ENCODE peak calls at places on chromosomes 12 and 14, in five cellular contexts. Y, H, E, F and P are unnamed samples.

GRCh38 chr14:22047105-22047504 is 373.5 kb upstream of the OR4E1 start:
- DNase-seq in Y (no peak), H (no peak), E (no peak), F (no peak), P (peak; percentile 21)

GRCh38 chr12:123389560-123390351 is 5.8 kb downstream of the KMT5A start:
- DNase-seq in Y (no peak), H (peak; percentile 56), E (peak; percentile 26), F (peak; percentile 75), P (peak; percentile 28)

GRCh38 chr14:75981826-75982723 is at the start of gene TGFB3:
- DNase-seq in Y (no peak), H (peak; percentile 84), E (peak; percentile 96), F (peak; percentile 93), P (peak; percentile 83)

GRCh38 chr14:35366048-35366428 is 38.5 kb downstream of the NFKBIA start:
- DNase-seq in Y (no peak), H (no peak), E (peak; percentile 54), F (peak; percentile 83), P (no peak)

GRCh38 chr12:110498984-110499706 is 2.8 kb downstream of the VPS29 start:
- DNase-seq in Y (no peak), H (no peak), E (no peak), F (no peak), P (no peak)

GRCh38 chr14:88775532-88775931 is 17.2 kb downstream of the EML5 start:
- DNase-seq in Y (no peak), H (no peak), E (no peak), F (no peak), P (no peak)

GRCh38 chr12:62603811-62604098 is 137.1 kb downstream of the MON2 start:
- DNase-seq in Y (no peak), H (no peak), E (no peak), F (no peak), P (no peak)

GRCh38 chr12:28367326-28367725 is 177.1 kb downstream of the CCDC91 start:
- DNase-seq in Y (no peak), H (no peak), E (no peak), F (no peak), P (no peak)

GRCh38 chr12:116677202-116677651 is 60.6 kb downstream of the SPRING1 start:
- DNase-seq in Y (peak; percentile 45), H (no peak), E (no peak), F (no peak), P (no peak)

GRCh38 chr14:103196716-103197115 is 73.5 kb downstream of the TNFAIP2 start:
- DNase-seq in Y (no peak), H (no peak), E (no peak), F (no peak), P (no peak)

GRCh38 chr12:26264215-26264838 is 69.0 kb downstream of the SSPN start:
- DNase-seq in Y (no peak), H (no peak), E (no peak), F (no peak), P (no peak)

GRCh38 chr12:124759841-124760508 is 103.7 kb downstream of the SCARB1 start:
- DNase-seq in Y (no peak), H (peak; percentile 59), E (no peak), F (no peak), P (no peak)

GRCh38 chr12:124756730-124757129 is 106.9 kb downstream of the SCARB1 start:
- DNase-seq in Y (no peak), H (no peak), E (no peak), F (no peak), P (no peak)

GRCh38 chr12:124757329-124757728 is 106.3 kb downstream of the SCARB1 start:
- DNase-seq in Y (no peak), H (no peak), E (no peak), F (no peak), P (no peak)

GRCh38 chr12:124760548-124760947 is 103.1 kb downstream of the SCARB1 start:
- DNase-seq in Y (no peak), H (no peak), E (no peak), F (no peak), P (no peak)

DNA sequence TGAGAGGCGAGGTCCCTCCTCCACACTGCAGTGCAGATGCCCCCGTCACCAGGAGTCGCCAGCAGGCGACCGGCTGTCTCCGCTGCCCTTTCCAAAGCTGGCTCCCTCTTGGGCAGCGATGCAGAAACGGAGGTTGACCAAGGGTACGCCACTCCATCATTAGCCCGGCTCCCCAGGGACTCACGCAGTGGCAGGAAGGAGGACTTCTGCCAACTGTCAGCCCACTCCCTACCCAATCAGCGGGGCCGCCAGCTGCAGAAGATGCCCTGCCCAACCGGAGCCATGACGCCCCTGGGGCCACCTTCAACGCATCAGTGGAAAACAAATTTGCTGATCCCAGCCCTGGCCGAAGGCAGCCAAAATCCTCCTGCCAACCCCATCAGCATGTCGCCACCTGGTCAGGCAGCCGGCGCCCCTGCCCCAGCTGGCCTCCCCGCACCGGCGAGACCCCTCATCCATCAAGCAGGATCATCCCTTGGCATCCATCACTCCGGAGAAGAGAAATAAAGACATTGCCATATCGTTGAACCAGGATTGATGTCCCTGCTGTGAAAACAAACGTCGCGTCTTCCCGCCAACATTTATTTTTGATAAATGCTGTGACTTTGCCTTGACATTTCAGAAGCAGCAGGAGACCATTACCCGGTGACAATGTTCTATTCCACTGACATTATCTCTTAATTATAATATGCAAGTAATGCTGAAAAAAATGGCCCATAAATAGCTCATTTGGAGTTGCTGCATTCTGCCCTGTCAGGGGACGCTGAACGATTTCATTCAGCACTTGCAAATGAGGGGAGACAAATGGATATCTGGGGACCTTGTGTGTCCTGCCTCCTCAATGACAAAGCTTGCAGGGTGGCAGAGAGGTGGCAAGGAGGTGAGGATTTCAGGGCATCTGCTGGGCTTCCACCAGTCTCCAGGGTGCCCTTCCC is 105.1 kb downstream of the SCARB1 start:
- DNase-seq in Y (no peak), H (no peak), E (no peak), F (peak; percentile 73), P (no peak)
- TF ChIP-seq CTCF in Y (no peak), H (no peak), E (no peak), F (no peak), P (no peak)

GRCh38 chr14:31297112-31297511 is 89.5 kb upstream of the HECTD1 start:
- DNase-seq in Y (no peak), H (no peak), E (no peak), F (no peak), P (no peak)

GRCh38 chr14:31300883-31301282 is 93.3 kb upstream of the HECTD1 start:
- DNase-seq in Y (no peak), H (no peak), E (no peak), F (no peak), P (no peak)

GRCh38 chr14:31297701-31298344 is 90.2 kb upstream of the HECTD1 start:
- DNase-seq in Y (no peak), H (no peak), E (peak; percentile 41), F (no peak), P (no peak)

GRCh38 chr14:31303654-31304053 is 96.1 kb upstream of the HECTD1 start:
- DNase-seq in Y (no peak), H (no peak), E (no peak), F (no peak), P (no peak)

GRCh38 chr14:31300296-31300695 is 92.7 kb upstream of the HECTD1 start:
- DNase-seq in Y (no peak), H (no peak), E (no peak), F (no peak), P (no peak)
- TF ChIP-seq CTCF in Y (no peak), H (no peak), E (no peak), F (no peak), P (no peak)

DNA sequence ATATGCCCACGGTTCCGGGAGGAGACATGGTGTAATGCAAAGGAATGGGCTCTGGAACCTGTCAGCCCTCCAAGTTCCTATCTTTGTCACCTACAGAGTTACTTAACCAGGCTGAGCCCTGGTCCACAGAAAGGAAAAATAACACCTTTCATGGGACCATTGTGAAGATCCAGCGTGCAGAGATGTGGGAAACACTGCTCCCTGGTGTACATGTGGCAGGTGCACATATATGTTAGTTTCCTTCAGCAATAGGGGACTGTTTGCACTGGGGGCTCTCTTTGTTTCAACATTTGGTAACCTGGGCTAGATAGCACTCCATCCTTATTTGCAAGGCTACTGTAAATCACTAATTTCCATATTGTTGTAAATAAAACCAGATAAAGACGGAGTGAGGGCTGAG is 72.3 kb downstream of the ANO2 start:
- DNase-seq in Y (no peak), H (no peak), E (peak; percentile 6), F (no peak), P (no peak)
- TF ChIP-seq CTCF in Y (peak; percentile 22), H (peak; percentile 31), E (peak; percentile 36), F (no peak), P (no peak)

GRCh38 chr12:68042212-68042699 is 53.0 kb downstream of the IFNG-AS1 start:
- DNase-seq in Y (peak; percentile 65), H (no peak), E (no peak), F (no peak), P (no peak)
- TF ChIP-seq CTCF in Y (peak; percentile 39), H (no peak), E (no peak), F (no peak), P (no peak)

DNA sequence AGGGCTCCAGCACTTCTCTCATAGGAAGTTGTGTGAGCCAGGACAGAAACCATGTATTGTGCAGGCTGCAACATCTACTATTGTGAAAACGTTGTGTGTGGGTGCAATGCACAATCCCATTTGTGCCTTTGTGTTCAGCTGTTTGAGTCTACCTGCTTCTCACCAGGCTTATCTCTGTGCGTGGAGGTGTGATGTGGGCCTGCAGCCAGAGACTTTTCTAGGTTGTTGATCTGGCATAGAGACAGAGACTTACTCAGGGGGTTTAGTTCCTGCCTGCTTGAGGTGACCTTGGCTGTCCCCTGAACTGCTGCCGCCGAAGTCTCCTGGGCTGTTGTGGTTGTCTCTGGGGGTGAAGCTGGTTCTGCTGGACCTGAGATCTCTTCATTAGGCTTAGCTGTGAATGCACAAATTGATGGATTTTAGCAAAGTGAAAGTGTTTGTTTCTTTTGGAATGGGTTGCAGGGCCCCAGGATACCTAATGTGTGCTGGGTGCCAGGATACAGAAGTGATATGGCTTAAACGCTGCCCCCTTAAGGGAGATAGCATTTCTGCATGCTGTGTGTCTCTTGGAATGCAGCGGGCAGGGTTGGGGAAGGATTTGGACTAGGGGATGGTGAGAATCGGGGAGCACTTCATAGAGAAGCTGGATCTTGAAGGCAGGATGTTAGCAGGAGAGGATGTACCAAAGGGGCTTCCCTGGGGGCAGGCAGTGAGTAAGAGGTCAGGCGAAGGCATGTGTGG is 2.5 kb downstream of the LACRT start:
- DNase-seq in Y (no peak), H (no peak), E (no peak), F (no peak), P (no peak)
- TF ChIP-seq CTCF in Y (no peak), H (no peak), E (no peak), F (no peak), P (no peak)

DNA sequence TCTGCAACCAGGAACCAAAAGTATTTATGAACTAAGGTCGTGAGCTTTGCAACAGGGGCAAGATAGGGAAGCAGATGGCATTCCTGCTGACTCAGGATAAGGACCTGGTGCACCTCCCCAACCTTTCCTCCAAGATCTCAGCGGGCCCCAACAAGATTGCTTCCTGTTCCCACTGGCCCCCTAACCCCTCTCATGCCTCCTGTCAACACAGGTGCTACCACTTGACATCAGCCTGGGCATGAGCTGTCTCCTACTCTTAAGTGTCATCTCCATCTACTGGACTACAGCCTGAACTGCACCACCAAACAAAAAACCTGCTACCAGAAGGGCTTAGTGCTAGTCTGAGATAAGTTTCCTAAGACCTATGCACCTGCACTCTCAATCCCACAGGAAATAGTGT is 32.7 kb downstream of the MED6 start:
- DNase-seq in Y (no peak), H (no peak), E (peak; percentile 36), F (no peak), P (peak; percentile 34)
- TF ChIP-seq CTCF in Y (peak; percentile 57), H (peak; percentile 50), E (peak; percentile 73), F (no peak), P (peak; percentile 61)